ENCODE peak calls at places on chromosomes 13 and 19, in four cellular contexts. J is HepG2, T is choroid plexus epithelial cell, X is body of pancreas. W is an unnamed sample.

GRCh38 chr19:7492142-7493055 is 3.6 kb upstream of the PEX11G start:
- DNase-seq in X (no peak), J (no peak), T (peak), W (no peak)

GRCh38 chr13:94674609-94675348 is 37.6 kb downstream of the SOX21 start:
- DNase-seq in J (peak), X (peak), T (peak), W (peak)

GRCh38 chr13:79987761-79988160 is 353.2 kb downstream of the SPRY2 start:
- DNase-seq in T (no peak), X (no peak), J (no peak), W (no peak)

GRCh38 chr13:41345921-41346589 is 35.0 kb downstream of the NAA16 start:
- DNase-seq in T (no peak), J (no peak), X (no peak), W (no peak)

GRCh38 chr19:32208060-32208459 is 137.3 kb upstream of the ZNF507 start:
- DNase-seq in X (no peak), J (no peak), T (no peak), W (no peak)

GRCh38 chr19:36160821-36161596 is 8.8 kb upstream of the COX7A1 start:
- DNase-seq in X (no peak), T (no peak), J (no peak), W (no peak)

GRCh38 chr19:30421571-30421970 is 49.4 kb downstream of the ZNF536 start:
- DNase-seq in J (no peak), T (no peak), X (no peak), W (no peak)

GRCh38 chr19:6465006-6465405 is 935 bp downstream of the CRB3 start:
- DNase-seq in X (no peak), J (no peak), T (no peak), W (no peak)

GRCh38 chr19:44592451-44592890 is 20.9 kb upstream of the IGSF23 start:
- DNase-seq in X (peak), T (no peak), J (no peak), W (no peak)

GRCh38 chr13:75902166-75903104 is 266.3 kb downstream of the LMO7 start:
- DNase-seq in J (no peak), T (no peak), X (no peak), W (no peak)

GRCh38 chr13:47539317-47539716 is 461.8 kb downstream of the SUCLA2 start:
- DNase-seq in J (no peak), X (no peak), T (peak), W (no peak)

GRCh38 chr19:47766670-47767069 is 11.8 kb upstream of the SELENOW start:
- DNase-seq in J (no peak), T (no peak), X (no peak), W (no peak)

GRCh38 chr19:22545751-22546150 is 88.4 kb upstream of the ZNF492 start:
- DNase-seq in T (peak), X (peak), J (peak), W (no peak)

GRCh38 chr13:99323488-99323887 is 16.3 kb upstream of the GPR183 start:
- DNase-seq in X (no peak), J (no peak), T (no peak), W (no peak)

GRCh38 chr19:47363758-47364529 is 14.8 kb downstream of the DHX34 start:
- DNase-seq in T (peak), X (no peak), J (no peak), W (peak)

GRCh38 chr13:66665991-66666390 is 564.1 kb downstream of the PCDH9 start:
- DNase-seq in T (peak), X (no peak), J (no peak), W (peak)

GRCh38 chr13:19838726-19839342 is 24.6 kb downstream of the ZMYM5 start:
- DNase-seq in J (no peak), X (no peak), T (peak), W (peak)

GRCh38 chr13:51313619-51314018 is 25.9 kb upstream of the SERPINE3 start:
- DNase-seq in J (no peak), X (no peak), T (no peak), W (no peak)

GRCh38 chr13:75316427-75316826 is 165.5 kb downstream of the TBC1D4 start:
- DNase-seq in X (no peak), T (peak), J (no peak), W (no peak)

GRCh38 chr19:38047641-38048040 is 140.6 kb downstream of the SIPA1L3 start:
- DNase-seq in X (no peak), T (no peak), J (no peak), W (no peak)

GRCh38 chr13:39684531-39685137 is 29.2 kb downstream of the COG6 start:
- DNase-seq in T (peak), X (no peak), J (peak), W (peak)
- TF ChIP-seq CTCF in T (peak), X (peak), J (peak), W (no peak)

GRCh38 chr13:49412749-49413148 is 31.1 kb downstream of the CAB39L start:
- DNase-seq in T (no peak), X (no peak), J (no peak), W (no peak)
- H3K4me3 ChIP-seq in T (no peak), X (no peak), J (no peak), W (no peak)

GRCh38 chr13:26600345-26600761 is 42.9 kb downstream of the WASF3 start:
- DNase-seq in J (no peak), X (no peak), T (peak), W (no peak)

GRCh38 chr13:26604784-26605183 is 47.3 kb downstream of the WASF3 start:
- DNase-seq in X (peak), T (no peak), J (no peak), W (no peak)

GRCh38 chr13:26601669-26602068 is 44.2 kb downstream of the WASF3 start:
- DNase-seq in T (peak), J (no peak), X (no peak), W (no peak)

GRCh38 chr13:26602783-26603182 is 45.3 kb downstream of the WASF3 start:
- DNase-seq in J (no peak), X (no peak), T (no peak), W (no peak)

DNA sequence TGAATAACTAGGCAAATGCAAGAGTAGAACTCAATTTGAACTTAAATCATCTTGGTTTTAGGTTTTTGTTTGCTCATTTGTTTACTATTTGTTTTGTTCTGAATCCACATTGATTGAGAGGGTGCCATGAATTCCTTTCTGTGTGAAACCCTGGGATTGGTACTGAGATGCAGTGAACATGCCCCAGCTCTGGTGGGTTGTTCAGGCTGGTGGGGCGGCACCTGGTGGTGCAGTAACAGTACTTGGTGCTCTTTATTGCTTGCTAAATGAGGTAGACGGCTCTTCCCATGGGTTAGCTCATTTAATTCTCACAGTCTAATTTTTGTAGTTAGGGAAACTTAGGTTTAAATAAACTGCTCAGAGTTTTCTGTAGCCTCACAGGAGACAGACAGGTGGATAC is 48.4 kb downstream of the WASF3 start:
- DNase-seq in X (no peak), J (peak), T (peak), W (no peak)
- TF ChIP-seq CTCF in X (no peak), J (peak), T (peak), W (peak)

DNA sequence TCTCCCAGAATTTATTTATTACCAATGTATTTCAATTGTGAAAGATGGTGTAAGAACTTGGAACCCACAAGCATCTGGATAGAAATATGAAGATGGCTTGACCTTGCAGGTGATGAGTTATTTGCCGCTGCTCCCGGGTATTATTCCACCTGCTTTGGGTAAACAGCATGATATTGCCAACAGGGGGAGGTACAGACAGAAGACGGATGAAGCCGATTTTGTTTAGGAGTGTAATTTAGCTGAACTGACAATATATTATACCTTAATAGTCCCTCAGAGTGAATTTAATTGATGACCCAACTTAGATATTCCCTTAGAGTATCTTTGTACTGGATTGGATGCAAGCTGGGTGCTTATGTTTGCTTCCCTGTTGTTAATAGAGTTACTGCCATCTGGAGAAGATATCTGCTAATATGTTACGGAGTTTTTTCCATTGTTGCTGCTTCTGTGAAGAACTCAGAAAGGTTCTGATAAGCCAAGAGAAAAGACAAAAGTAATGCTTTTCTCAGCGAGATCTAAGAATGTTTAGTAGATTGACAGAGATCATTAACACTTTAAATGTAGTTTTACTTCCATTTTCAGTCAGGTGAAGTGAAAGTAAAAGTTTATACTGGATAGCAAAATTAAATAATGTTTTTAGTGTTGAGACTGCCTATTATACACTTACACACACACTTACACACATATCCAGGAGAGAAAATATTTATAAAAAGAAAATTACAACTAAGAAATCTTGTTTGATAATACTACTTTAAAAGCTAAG is 2220.8 kb upstream of the PCDH20 start:
- DNase-seq in X (no peak), T (peak), J (no peak), W (peak)
- H3K4me3 ChIP-seq in X (no peak), T (peak), J (no peak), W (peak)

GRCh38 chr13:38223093-38223492 is 126.6 kb upstream of the UFM1 start:
- DNase-seq in J (peak), T (peak), X (no peak), W (peak)
- TF ChIP-seq CTCF in J (peak), T (peak), X (no peak), W (peak)

DNA sequence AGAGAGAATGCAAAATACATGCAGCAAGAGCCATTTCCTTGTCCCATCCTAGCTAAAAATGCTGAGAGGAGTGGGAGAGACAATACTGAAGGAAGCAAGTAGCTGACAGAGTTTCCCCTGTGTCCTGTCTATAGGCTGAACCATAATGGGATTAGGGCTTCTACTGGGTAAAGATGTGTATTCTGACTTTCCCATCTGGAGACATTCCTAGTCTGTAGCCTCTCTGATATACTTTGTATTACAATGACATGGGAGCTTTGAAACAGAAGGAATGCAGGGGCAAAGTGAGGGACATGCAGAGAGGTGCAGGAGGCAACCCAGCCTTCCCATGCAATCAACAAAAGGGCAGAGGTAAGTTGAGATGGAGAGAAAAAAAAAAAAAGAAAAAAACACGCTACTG is 10.5 kb upstream of the GPC6 start:
- DNase-seq in X (no peak), T (no peak), J (no peak), W (no peak)
- H3K4me3 ChIP-seq in X (no peak), T (no peak), J (no peak), W (no peak)

DNA sequence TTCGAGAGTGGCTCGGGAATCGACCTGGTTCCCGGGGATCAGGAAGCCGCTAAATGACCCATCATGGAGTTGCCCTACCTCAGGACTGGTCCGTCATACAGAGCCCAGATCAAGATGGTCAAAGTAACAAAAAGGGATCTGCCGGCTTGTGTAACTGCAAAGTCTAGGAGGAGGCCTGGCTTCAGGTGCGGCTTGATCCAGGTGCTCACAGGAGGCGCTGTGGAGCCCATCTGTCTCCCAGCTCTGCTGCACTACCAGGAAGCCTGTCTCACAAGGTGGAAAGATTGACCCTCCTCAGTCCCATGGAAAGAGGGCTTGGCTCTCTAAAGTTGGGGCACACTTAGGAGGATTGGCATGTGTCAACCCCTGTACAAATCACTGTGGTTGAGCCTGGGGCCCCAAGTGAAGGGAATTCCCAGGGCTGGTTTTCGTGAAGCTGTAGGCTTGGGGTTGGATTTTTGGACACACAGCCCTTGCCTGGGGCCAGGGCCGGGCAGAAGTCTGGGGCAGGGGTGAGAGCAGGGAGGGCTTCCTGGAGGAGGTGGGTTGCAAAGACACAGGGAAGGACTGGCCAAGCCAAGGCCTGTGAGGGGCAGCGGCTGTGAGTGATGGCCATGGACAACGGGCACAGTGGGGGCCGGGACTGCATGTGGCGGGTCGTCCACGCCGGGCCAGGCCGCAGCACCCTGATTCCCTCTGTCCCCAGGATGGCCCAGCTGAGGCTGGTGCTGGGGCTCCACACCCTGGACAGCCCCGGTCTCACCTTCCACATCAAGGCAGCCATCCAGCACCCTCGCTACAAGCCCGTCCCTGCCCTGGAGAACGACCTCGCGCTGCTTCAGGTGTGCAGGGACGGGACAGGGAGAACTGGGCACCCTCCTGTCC is 4.2 kb downstream of the GZMM start:
- DNase-seq in X (no peak), J (no peak), T (no peak), W (no peak)
- TF ChIP-seq CTCF in X (no peak), J (peak), T (no peak), W (no peak)

GRCh38 chr19:35120492-35120891 is 4.9 kb downstream of the FXYD3 start:
- DNase-seq in T (peak), J (no peak), X (no peak), W (peak)
- H3K4me3 ChIP-seq in T (no peak), J (no peak), X (no peak), W (no peak)